ENCODE peak calls at places on chromosomes 3 and 15, in four cellular contexts. One of them, this sample, is unnamed.

GRCh38 chr3:193828477-193828876 is 235.5 kb downstream of the OPA1 start:
- DNase-seq in Calu3: peak
- DNase-seq in A549: no peak
- DNase-seq in mesothelial cell of epicardium: no peak
- DNase-seq in this sample: no peak

GRCh38 chr3:129421988-129422745 is 6.3 kb downstream of the EFCAB12 start:
- DNase-seq in Calu3: no peak
- DNase-seq in A549: peak
- DNase-seq in mesothelial cell of epicardium: no peak
- DNase-seq in this sample: no peak

GRCh38 chr3:177596248-177596821 is 399.1 kb upstream of the TBL1XR1 start:
- DNase-seq in Calu3: peak
- DNase-seq in A549: peak
- DNase-seq in mesothelial cell of epicardium: no peak
- DNase-seq in this sample: no peak

GRCh38 chr3:37387462-37387861 is 213.1 kb upstream of the LRRFIP2 start:
- DNase-seq in Calu3: no peak
- DNase-seq in A549: no peak
- DNase-seq in mesothelial cell of epicardium: no peak
- DNase-seq in this sample: no peak

GRCh38 chr15:85792872-85793621 is 1.7 kb downstream of the KLHL25 start:
- DNase-seq in Calu3: no peak
- DNase-seq in A549: no peak
- DNase-seq in mesothelial cell of epicardium: no peak
- DNase-seq in this sample: no peak

GRCh38 chr3:141482250-141482937 is 4.4 kb upstream of the RASA2 start:
- DNase-seq in Calu3: peak
- DNase-seq in A549: peak
- DNase-seq in mesothelial cell of epicardium: no peak
- DNase-seq in this sample: no peak

GRCh38 chr3:110027446-110027845 is 690.1 kb upstream of the DPPA4 start:
- DNase-seq in Calu3: peak
- DNase-seq in A549: no peak
- DNase-seq in mesothelial cell of epicardium: no peak
- DNase-seq in this sample: no peak

GRCh38 chr3:128241741-128242140 is 88.5 kb downstream of the EEFSEC start:
- DNase-seq in Calu3: no peak
- DNase-seq in A549: no peak
- DNase-seq in mesothelial cell of epicardium: no peak
- DNase-seq in this sample: no peak

GRCh38 chr15:63362873-63363272 is 18.8 kb downstream of the CA12 start:
- DNase-seq in Calu3: no peak
- DNase-seq in A549: no peak
- DNase-seq in mesothelial cell of epicardium: no peak
- DNase-seq in this sample: no peak

GRCh38 chr15:32991544-32992192 is 202.8 kb downstream of the FMN1 start:
- DNase-seq in Calu3: no peak
- DNase-seq in A549: no peak
- DNase-seq in mesothelial cell of epicardium: no peak
- DNase-seq in this sample: no peak

GRCh38 chr15:90588427-90588826 is 58.7 kb downstream of the CRTC3 start:
- DNase-seq in Calu3: no peak
- DNase-seq in A549: peak
- DNase-seq in mesothelial cell of epicardium: no peak
- DNase-seq in this sample: no peak

GRCh38 chr3:47112997-47113396 is 50.9 kb downstream of the SETD2 start:
- DNase-seq in Calu3: no peak
- DNase-seq in A549: no peak
- DNase-seq in mesothelial cell of epicardium: no peak
- DNase-seq in this sample: no peak

GRCh38 chr3:102179321-102180290 is 255.2 kb upstream of the ZPLD1 start:
- DNase-seq in Calu3: no peak
- DNase-seq in A549: peak
- DNase-seq in mesothelial cell of epicardium: no peak
- DNase-seq in this sample: no peak

GRCh38 chr15:65318870-65319356 is 14.4 kb downstream of the RNU5B-1 start:
- DNase-seq in Calu3: peak
- DNase-seq in A549: peak
- DNase-seq in mesothelial cell of epicardium: peak
- DNase-seq in this sample: peak

GRCh38 chr3:13452490-13453335 is 27.4 kb upstream of the HDAC11 start:
- DNase-seq in Calu3: peak
- DNase-seq in A549: peak
- DNase-seq in mesothelial cell of epicardium: peak
- DNase-seq in this sample: no peak

GRCh38 chr3:171221104-171221503 is 194.6 kb upstream of the SLC2A2 start:
- DNase-seq in Calu3: no peak
- DNase-seq in A549: no peak
- DNase-seq in mesothelial cell of epicardium: no peak
- DNase-seq in this sample: no peak

GRCh38 chr3:122646146-122646988 is 34.3 kb upstream of the PARP14 start:
- DNase-seq in Calu3: no peak
- DNase-seq in A549: no peak
- DNase-seq in mesothelial cell of epicardium: no peak
- DNase-seq in this sample: no peak

GRCh38 chr3:44624696-44625528 is at the start of gene ZNF197:
- DNase-seq in Calu3: peak
- DNase-seq in A549: peak
- DNase-seq in mesothelial cell of epicardium: peak
- DNase-seq in this sample: no peak

GRCh38 chr3:159919873-159920272 is 68.8 kb upstream of the IL12A start:
- DNase-seq in Calu3: no peak
- DNase-seq in A549: peak
- DNase-seq in mesothelial cell of epicardium: no peak
- DNase-seq in this sample: no peak

GRCh38 chr3:82000350-82000749 is 238.9 kb upstream of the GBE1 start:
- DNase-seq in Calu3: no peak
- DNase-seq in A549: no peak
- DNase-seq in mesothelial cell of epicardium: no peak
- DNase-seq in this sample: no peak

GRCh38 chr3:82000773-82001172 is 239.3 kb upstream of the GBE1 start:
- DNase-seq in Calu3: no peak
- DNase-seq in A549: no peak
- DNase-seq in mesothelial cell of epicardium: no peak
- DNase-seq in this sample: no peak

GRCh38 chr3:81989773-81990172 is 228.3 kb upstream of the GBE1 start:
- DNase-seq in Calu3: no peak
- DNase-seq in A549: no peak
- DNase-seq in mesothelial cell of epicardium: no peak
- DNase-seq in this sample: no peak

GRCh38 chr3:81998139-81998755 is 236.8 kb upstream of the GBE1 start:
- DNase-seq in Calu3: no peak
- DNase-seq in A549: no peak
- DNase-seq in mesothelial cell of epicardium: no peak
- DNase-seq in this sample: no peak

DNA sequence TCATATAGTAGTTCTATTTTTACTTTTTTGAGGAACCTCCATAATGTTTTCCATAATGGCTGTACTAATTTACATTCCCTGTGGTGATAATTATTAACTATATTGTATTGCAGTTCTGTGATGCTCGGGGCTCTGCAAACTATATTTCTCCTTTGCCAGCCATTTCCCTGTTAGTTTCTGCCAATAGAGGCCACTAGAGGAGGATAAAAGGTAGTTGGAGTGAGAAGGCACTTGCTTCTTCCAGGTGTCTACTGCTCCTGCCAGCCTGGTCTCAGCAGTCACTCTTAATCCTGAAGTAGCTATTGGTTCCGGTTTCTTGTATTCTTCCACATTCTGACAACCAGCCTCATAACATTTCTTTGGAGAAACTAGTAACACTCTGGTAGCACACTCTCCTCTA is 233.9 kb upstream of the GBE1 start:
- DNase-seq in Calu3: no peak
- DNase-seq in A549: peak
- DNase-seq in mesothelial cell of epicardium: no peak
- DNase-seq in this sample: no peak
- TF ChIP-seq CTCF in Calu3: no peak
- TF ChIP-seq CTCF in A549: no peak
- TF ChIP-seq CTCF in mesothelial cell of epicardium: no peak
- TF ChIP-seq CTCF in this sample: no peak

GRCh38 chr3:149969110-149969944 is 1.4 kb downstream of the PFN2 start:
- DNase-seq in Calu3: peak
- DNase-seq in A549: peak
- DNase-seq in mesothelial cell of epicardium: peak
- DNase-seq in this sample: no peak
- TF ChIP-seq CTCF in Calu3: no peak
- TF ChIP-seq CTCF in A549: no peak
- TF ChIP-seq CTCF in mesothelial cell of epicardium: no peak
- TF ChIP-seq CTCF in this sample: no peak

GRCh38 chr15:51726302-51727073 is 11.0 kb downstream of the LYSMD2 start:
- DNase-seq in Calu3: peak
- DNase-seq in A549: peak
- DNase-seq in mesothelial cell of epicardium: no peak
- DNase-seq in this sample: no peak

GRCh38 chr15:51731549-51732267 is 5.7 kb downstream of the LYSMD2 start:
- DNase-seq in Calu3: peak
- DNase-seq in A549: no peak
- DNase-seq in mesothelial cell of epicardium: no peak
- DNase-seq in this sample: peak

GRCh38 chr15:51724673-51725072 is 12.8 kb downstream of the LYSMD2 start:
- DNase-seq in Calu3: no peak
- DNase-seq in A549: no peak
- DNase-seq in mesothelial cell of epicardium: no peak
- DNase-seq in this sample: no peak

GRCh38 chr15:51724199-51724598 is 13.3 kb downstream of the LYSMD2 start:
- DNase-seq in Calu3: no peak
- DNase-seq in A549: no peak
- DNase-seq in mesothelial cell of epicardium: no peak
- DNase-seq in this sample: no peak

DNA sequence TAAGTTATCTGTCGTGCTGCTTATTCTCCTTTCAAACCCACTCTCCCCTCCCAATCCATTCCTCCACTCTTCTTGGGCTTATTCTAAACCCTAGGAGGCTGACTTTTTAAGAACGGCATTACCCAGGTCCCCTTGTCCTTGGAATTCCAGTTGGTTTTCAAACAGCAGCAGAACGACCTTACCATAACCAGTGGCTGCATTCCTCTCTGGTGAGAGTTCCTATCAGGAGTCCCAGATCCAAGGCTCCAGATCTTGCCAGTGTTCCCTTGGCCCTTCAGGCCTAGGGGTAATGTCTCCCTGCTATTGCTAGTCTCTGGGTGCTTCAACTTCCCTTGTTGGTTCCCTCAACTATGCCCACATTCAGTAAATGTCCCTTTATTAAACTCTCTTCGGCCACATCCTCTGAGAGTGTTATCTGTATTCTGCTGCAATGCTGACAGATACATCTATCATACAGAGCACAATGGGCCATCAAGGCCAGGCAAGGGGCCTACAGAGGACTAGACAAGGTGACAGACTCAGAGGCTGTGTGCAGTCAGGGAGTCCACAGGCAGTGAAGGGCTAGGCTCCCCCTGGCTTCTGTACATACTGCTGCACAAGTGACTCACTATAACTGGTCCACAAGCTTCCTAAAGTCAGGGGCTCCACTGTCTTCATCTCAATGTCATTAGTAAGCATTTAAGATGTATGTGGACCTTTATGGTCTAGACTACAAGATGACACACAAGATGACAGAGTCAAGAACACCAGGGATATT is 10.1 kb downstream of the LYSMD2 start:
- DNase-seq in Calu3: no peak
- DNase-seq in A549: peak
- DNase-seq in mesothelial cell of epicardium: no peak
- DNase-seq in this sample: no peak
- TF ChIP-seq CTCF in Calu3: no peak
- TF ChIP-seq CTCF in A549: no peak
- TF ChIP-seq CTCF in mesothelial cell of epicardium: no peak
- TF ChIP-seq CTCF in this sample: no peak

GRCh38 chr15:48963524-48964113 is at the start of gene SHC4:
- DNase-seq in Calu3: peak
- DNase-seq in A549: peak
- DNase-seq in mesothelial cell of epicardium: peak
- DNase-seq in this sample: no peak
- TF ChIP-seq CTCF in Calu3: no peak
- TF ChIP-seq CTCF in A549: peak
- TF ChIP-seq CTCF in mesothelial cell of epicardium: no peak
- TF ChIP-seq CTCF in this sample: no peak

GRCh38 chr3:17539436-17539835 is 203.0 kb downstream of the TBC1D5 start:
- DNase-seq in Calu3: no peak
- DNase-seq in A549: no peak
- DNase-seq in mesothelial cell of epicardium: no peak
- DNase-seq in this sample: no peak

GRCh38 chr3:17546500-17546899 is 195.9 kb downstream of the TBC1D5 start:
- DNase-seq in Calu3: no peak
- DNase-seq in A549: no peak
- DNase-seq in mesothelial cell of epicardium: no peak
- DNase-seq in this sample: no peak

GRCh38 chr3:17550624-17551023 is 191.8 kb downstream of the TBC1D5 start:
- DNase-seq in Calu3: no peak
- DNase-seq in A549: no peak
- DNase-seq in mesothelial cell of epicardium: no peak
- DNase-seq in this sample: no peak

GRCh38 chr3:17544632-17545031 is 197.8 kb downstream of the TBC1D5 start:
- DNase-seq in Calu3: no peak
- DNase-seq in A549: peak
- DNase-seq in mesothelial cell of epicardium: no peak
- DNase-seq in this sample: no peak
- TF ChIP-seq CTCF in Calu3: no peak
- TF ChIP-seq CTCF in A549: peak
- TF ChIP-seq CTCF in mesothelial cell of epicardium: no peak
- TF ChIP-seq CTCF in this sample: no peak

DNA sequence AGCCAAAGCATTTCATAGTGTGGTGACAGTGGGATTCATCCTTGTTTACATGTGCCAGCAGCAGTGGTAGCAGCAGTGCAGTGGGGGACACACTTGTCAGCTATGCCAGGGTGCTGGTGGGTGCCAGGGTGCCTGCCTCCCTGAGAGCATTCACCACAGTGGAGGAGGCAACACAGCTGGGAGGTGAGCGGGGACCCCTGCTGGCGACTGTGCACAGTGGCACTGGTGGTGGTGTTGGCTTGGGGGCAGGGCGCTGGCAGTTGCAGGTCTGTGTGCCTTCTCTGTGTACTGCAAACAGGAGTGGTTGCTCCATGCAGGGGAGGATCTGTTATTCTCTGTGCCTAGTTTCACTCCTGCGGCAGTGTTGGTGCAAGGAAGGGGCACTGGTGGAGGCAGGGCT is 41.2 kb downstream of the CEP63 start:
- DNase-seq in Calu3: peak
- DNase-seq in A549: peak
- DNase-seq in mesothelial cell of epicardium: no peak
- DNase-seq in this sample: no peak
- TF ChIP-seq CTCF in Calu3: peak
- TF ChIP-seq CTCF in A549: no peak
- TF ChIP-seq CTCF in mesothelial cell of epicardium: no peak
- TF ChIP-seq CTCF in this sample: peak